ENCODE peak calls at places on chromosomes 4 and X, in eight cellular contexts. G is nephron progenitor cell, Z is left ventricle myocardium inferior, L is endothelial cell, O is hepatocyte, Y is left lung, E is colonic mucosa, N is GM06990. W is an unnamed sample.

GRCh38 chrX:38929966-38930421 is 128.7 kb downstream of the MID1IP1 start:
- DNase-seq in E (no peak), O (no peak), N (no peak), G (no peak), Z (no peak), L (no peak), Y (no peak), W (no peak)

GRCh38 chr4:5027366-5027765 is 8.1 kb upstream of the CYTL1 start:
- DNase-seq in N (no peak), E (no peak), Y (no peak), Z (no peak), G (no peak), O (no peak), L (no peak), W (no peak)

GRCh38 chrX:1112321-1112720 is 100.1 kb downstream of the CRLF2 start:
- DNase-seq in N (no peak), O (no peak), E (no peak), G (no peak), L (no peak), Y (no peak), Z (no peak), W (no peak)

GRCh38 chrX:113512700-113513395 is 672.2 kb upstream of the AMOT start:
- DNase-seq in Y (no peak), Z (no peak), N (no peak), E (no peak), L (no peak), G (no peak), O (no peak), W (no peak)

GRCh38 chr4:174404677-174405076 is 117.6 kb downstream of the HPGD start:
- DNase-seq in Y (no peak), N (no peak), L (no peak), E (no peak), O (no peak), Z (no peak), G (no peak), W (no peak)

GRCh38 chrX:47112316-47112954 is 32.1 kb downstream of the NDUFB11 start:
- DNase-seq in Y (no peak), Z (no peak), G (no peak), E (no peak), L (no peak), N (no peak), O (no peak), W (no peak)

GRCh38 chr4:188867796-188868195 is 728.6 kb downstream of the TRIML1 start:
- DNase-seq in O (no peak), G (no peak), Z (no peak), Y (no peak), L (no peak), E (no peak), N (no peak), W (no peak)

GRCh38 chrX:152638443-152638904 is 779 bp downstream of the GABRQ start:
- DNase-seq in E (no peak), Y (no peak), N (no peak), G (no peak), O (no peak), L (no peak), Z (no peak), W (no peak)

GRCh38 chr4:37588150-37588549 is 98.0 kb downstream of the RELL1 start:
- DNase-seq in L (no peak), Z (no peak), G (no peak), E (no peak), O (no peak), Y (no peak), N (no peak), W (no peak)

GRCh38 chr4:180059216-180059881 is 2183.9 kb upstream of the TENM3 start:
- DNase-seq in L (peak; percentile 31), O (peak; percentile 56), Z (no peak), N (peak; percentile 53), E (peak; percentile 23), Y (peak; percentile 74), G (peak; percentile 60), W (peak; percentile 27)

GRCh38 chr4:141065872-141066271 is 67.4 kb downstream of the RNF150 start:
- DNase-seq in L (no peak), E (no peak), Z (no peak), G (no peak), Y (no peak), O (no peak), N (no peak), W (no peak)

GRCh38 chr4:21181716-21182115 is 481.5 kb downstream of the PACRGL start:
- DNase-seq in E (no peak), Z (no peak), G (no peak), O (no peak), Y (no peak), N (no peak), L (no peak), W (no peak)

GRCh38 chr4:6087669-6088068 is 69.4 kb upstream of the C4orf50 start:
- DNase-seq in Y (no peak), O (peak; percentile 76), N (no peak), Z (no peak), G (peak; percentile 56), E (no peak), L (peak; percentile 72), W (no peak)

GRCh38 chrX:108198420-108198819 is 106.8 kb downstream of the ATG4A start:
- DNase-seq in E (no peak), L (no peak), Y (no peak), N (no peak), Z (no peak), O (peak; percentile 16), G (no peak), W (no peak)

GRCh38 chrX:54785901-54786300 is 12.2 kb downstream of the ITIH6 start:
- DNase-seq in N (no peak), O (no peak), L (peak; percentile 22), Z (no peak), Y (no peak), G (no peak), E (no peak), W (no peak)
- TF ChIP-seq CTCF in N (peak; percentile 38), O (no peak), L (no peak), Z (peak; percentile 22), Y (no peak), G (peak; percentile 14), E (no peak), W (peak; percentile 29)

GRCh38 chr4:23720556-23720955 is 169.3 kb downstream of the PPARGC1A start:
- DNase-seq in Z (no peak), Y (no peak), O (no peak), G (no peak), N (no peak), E (no peak), L (no peak), W (no peak)

GRCh38 chr4:23718435-23718834 is 171.4 kb downstream of the PPARGC1A start:
- DNase-seq in G (no peak), L (no peak), N (no peak), Y (no peak), E (no peak), O (no peak), Z (no peak), W (no peak)

GRCh38 chr4:23717528-23718248 is 172.2 kb downstream of the PPARGC1A start:
- DNase-seq in Z (no peak), E (no peak), L (peak; percentile 13), G (no peak), Y (no peak), O (peak; percentile 18), N (no peak), W (peak; percentile 27)
- TF ChIP-seq CTCF in Z (peak; percentile 52), E (peak; percentile 49), L (peak; percentile 57), G (peak; percentile 36), Y (peak; percentile 16), O (peak; percentile 51), N (no peak), W (no peak)

GRCh38 chrX:17550011-17550410 is 175.0 kb downstream of the NHS start:
- DNase-seq in N (no peak), O (no peak), Y (no peak), Z (no peak), G (no peak), L (no peak), E (no peak), W (no peak)
- TF ChIP-seq CTCF in N (peak; percentile 11), O (no peak), Y (no peak), Z (no peak), G (no peak), L (no peak), E (no peak), W (no peak)

DNA sequence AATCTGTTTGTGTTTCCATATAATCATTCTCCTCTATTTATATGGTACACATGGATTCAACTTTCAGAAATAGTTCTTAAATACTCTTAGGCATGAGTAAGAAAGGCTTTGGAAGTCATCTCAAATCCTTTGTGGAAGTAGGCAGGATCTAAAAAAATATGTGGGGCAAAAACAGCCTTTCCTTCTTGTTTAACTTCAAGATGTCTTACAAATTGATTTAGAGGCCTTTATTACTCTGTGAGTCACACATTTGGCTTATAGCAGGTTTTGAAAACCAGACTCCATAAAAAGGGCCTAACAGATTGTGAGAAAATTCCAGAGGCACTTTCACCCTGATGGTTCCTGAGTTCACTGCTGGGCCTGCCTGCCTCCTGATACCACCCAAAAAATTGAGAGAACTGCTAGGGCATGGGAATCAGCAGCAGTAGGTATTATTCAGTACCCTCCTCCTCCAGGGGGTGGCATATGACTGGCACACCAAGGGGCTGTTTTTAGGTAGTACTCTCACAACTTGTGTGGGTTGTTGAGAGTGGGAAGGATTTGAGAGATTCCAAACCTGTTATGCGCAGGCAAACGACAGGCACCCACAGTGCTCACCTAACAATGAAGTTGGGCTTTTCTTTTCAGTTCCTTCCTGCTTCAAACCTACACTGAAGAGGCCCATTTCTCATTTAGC is 162.7 kb upstream of the MBNL3 start:
- DNase-seq in Z (no peak), G (no peak), E (no peak), L (no peak), Y (no peak), N (no peak), O (no peak), W (no peak)
- TF ChIP-seq CTCF in Z (no peak), G (peak; percentile 20), E (no peak), L (no peak), Y (no peak), N (no peak), O (no peak), W (no peak)

GRCh38 chr4:148810461-148810860 is 368.2 kb upstream of the NR3C2 start:
- DNase-seq in E (no peak), Z (no peak), L (no peak), O (no peak), N (no peak), Y (no peak), G (no peak), W (no peak)
- TF ChIP-seq CTCF in E (no peak), Z (no peak), L (no peak), O (no peak), N (no peak), Y (no peak), G (no peak), W (no peak)

GRCh38 chrX:18036394-18036793 is 175.3 kb upstream of the RAI2 start:
- DNase-seq in E (no peak), Z (no peak), G (no peak), N (no peak), L (no peak), O (no peak), Y (no peak), W (no peak)

DNA sequence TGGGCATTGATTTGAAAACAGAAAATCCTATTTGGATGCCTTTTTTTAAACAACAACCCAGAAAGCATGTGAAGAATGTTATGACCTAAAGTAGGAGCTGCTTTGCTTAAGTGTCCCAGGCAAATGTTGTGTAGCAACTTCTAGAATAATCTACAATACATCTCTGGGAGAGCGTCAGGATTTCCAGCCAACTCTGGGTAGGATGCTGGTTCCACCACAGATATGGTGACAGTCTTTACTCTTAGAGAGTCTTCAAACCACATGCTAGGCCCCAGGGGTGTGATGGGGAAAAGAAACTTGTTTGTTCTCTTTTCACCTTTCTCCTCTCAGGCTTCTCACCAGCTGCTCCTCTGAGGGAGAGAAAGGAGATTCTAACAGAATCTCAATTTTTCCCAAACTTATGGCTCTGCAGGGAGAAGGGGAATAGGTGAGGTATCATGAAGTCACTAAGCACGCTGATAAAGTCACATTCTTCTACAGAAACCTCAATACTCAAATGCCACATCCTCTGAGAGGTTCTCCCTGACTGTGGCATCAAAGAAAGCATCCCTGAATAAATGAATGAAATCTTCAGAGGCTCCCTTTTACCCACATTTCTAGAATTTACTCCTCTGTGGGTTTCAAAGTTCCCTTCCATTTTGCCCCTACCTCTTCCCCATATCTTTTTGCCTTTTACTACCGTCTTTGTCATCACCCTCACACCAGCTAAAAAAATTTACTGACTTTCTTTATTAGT is 171.6 kb upstream of the RAI2 start:
- DNase-seq in L (no peak), N (no peak), O (no peak), E (no peak), Z (no peak), G (no peak), Y (no peak), W (no peak)
- TF ChIP-seq CTCF in L (no peak), N (no peak), O (no peak), E (no peak), Z (no peak), G (no peak), Y (no peak), W (no peak)